ENCODE peak calls at places on chromosomes 7 and 10, in ten cellular contexts. S, D, J, B, Y, L, R, H, U and C are unnamed samples.

GRCh38 chr10:70052462-70053211 is at the start of gene MACROH2A2:
- DNase-seq in J (no peak), U (peak), L (peak), R (peak), B (peak), H (peak), Y (peak), S (peak), D (no peak), C (peak)

GRCh38 chr7:18421297-18422004 is 74.1 kb upstream of the HDAC9 start:
- DNase-seq in B (no peak), U (no peak), S (no peak), D (no peak), J (no peak), R (no peak), H (no peak), L (peak), Y (no peak), C (peak)

GRCh38 chr7:55095672-55096071 is 76.9 kb downstream of the EGFR start:
- DNase-seq in B (no peak), J (no peak), S (no peak), Y (no peak), U (no peak), H (no peak), D (no peak), L (no peak), R (no peak), C (no peak)

GRCh38 chr7:34247468-34247867 is 342.1 kb downstream of the BMPER start:
- DNase-seq in B (no peak), H (no peak), Y (no peak), U (no peak), R (no peak), D (no peak), J (no peak), L (peak), S (no peak), C (no peak)

GRCh38 chr7:42661312-42661711 is 250.6 kb downstream of the C7orf25 start:
- DNase-seq in Y (no peak), S (no peak), L (peak), R (no peak), D (no peak), B (no peak), U (peak), H (no peak), J (no peak), C (no peak)

GRCh38 chr7:104317944-104318629 is 10.3 kb upstream of the LHFPL3 start:
- DNase-seq in H (no peak), Y (no peak), J (no peak), U (no peak), D (no peak), L (no peak), R (no peak), B (no peak), S (no peak), C (no peak)

GRCh38 chr7:2175091-2175490 is 57.7 kb downstream of the MAD1L1 start:
- DNase-seq in D (no peak), J (no peak), Y (no peak), L (no peak), S (no peak), H (no peak), B (no peak), R (peak), U (peak), C (no peak)

GRCh38 chr10:118798186-118798811 is 43.5 kb upstream of the CACUL1 start:
- DNase-seq in J (no peak), R (peak), D (no peak), U (peak), H (no peak), S (peak), L (peak), B (no peak), Y (no peak), C (no peak)

GRCh38 chr7:39682042-39682441 is 58.7 kb downstream of the RALA start:
- DNase-seq in U (no peak), R (no peak), J (no peak), L (no peak), S (no peak), Y (no peak), D (no peak), H (no peak), B (no peak), C (no peak)

GRCh38 chr10:128530301-128530700 is 404.1 kb upstream of the MKI67 start:
- DNase-seq in U (no peak), L (no peak), Y (no peak), H (no peak), S (no peak), B (no peak), J (no peak), R (no peak), D (no peak), C (no peak)

GRCh38 chr7:98165827-98166667 is 45.2 kb upstream of the BHLHA15 start:
- DNase-seq in D (peak), S (no peak), L (peak), Y (no peak), U (peak), B (peak), H (peak), J (peak), R (no peak), C (peak)

GRCh38 chr7:47938574-47939165 is 9.6 kb downstream of the PKD1L1 start:
- DNase-seq in B (no peak), S (peak), D (no peak), H (no peak), J (no peak), L (no peak), U (no peak), Y (no peak), R (no peak), C (no peak)

GRCh38 chr10:35912615-35913170 is 270.6 kb upstream of the FZD8 start:
- DNase-seq in S (no peak), R (no peak), B (no peak), U (no peak), L (peak), J (no peak), H (no peak), Y (no peak), D (no peak), C (no peak)